ENCODE peak calls at places on chromosomes 1 and 21, in seven cellular contexts. One of them, this sample, is unnamed.

GRCh38 chr1:71311396-71311795 is 230.6 kb upstream of the ZRANB2 start:
- DNase-seq in epithelial cell of esophagus: no peak
- DNase-seq in choroid plexus epithelial cell: no peak
- DNase-seq in heart left ventricle: no peak
- DNase-seq in foreskin fibroblast: peak
- DNase-seq in kidney: no peak
- DNase-seq in endothelial cell of umbilical vein: no peak
- DNase-seq in this sample: no peak

GRCh38 chr1:18580676-18581419 is 49.8 kb upstream of the PAX7 start:
- DNase-seq in epithelial cell of esophagus: no peak
- DNase-seq in choroid plexus epithelial cell: no peak
- DNase-seq in heart left ventricle: no peak
- DNase-seq in foreskin fibroblast: no peak
- DNase-seq in kidney: no peak
- DNase-seq in endothelial cell of umbilical vein: no peak
- DNase-seq in this sample: no peak

GRCh38 chr1:156643266-156644092 is 1.6 kb downstream of the BCAN start:
- DNase-seq in epithelial cell of esophagus: no peak
- DNase-seq in choroid plexus epithelial cell: no peak
- DNase-seq in heart left ventricle: no peak
- DNase-seq in foreskin fibroblast: no peak
- DNase-seq in kidney: no peak
- DNase-seq in endothelial cell of umbilical vein: no peak
- DNase-seq in this sample: no peak

GRCh38 chr1:224488806-224489584 is 54.4 kb upstream of the WDR26 start:
- DNase-seq in epithelial cell of esophagus: peak
- DNase-seq in choroid plexus epithelial cell: peak
- DNase-seq in heart left ventricle: no peak
- DNase-seq in foreskin fibroblast: peak
- DNase-seq in kidney: no peak
- DNase-seq in endothelial cell of umbilical vein: no peak
- DNase-seq in this sample: no peak

GRCh38 chr1:201447911-201448871 is 20.8 kb downstream of the PHLDA3 start:
- DNase-seq in epithelial cell of esophagus: peak
- DNase-seq in choroid plexus epithelial cell: peak
- DNase-seq in heart left ventricle: peak
- DNase-seq in foreskin fibroblast: peak
- DNase-seq in kidney: peak
- DNase-seq in endothelial cell of umbilical vein: peak
- DNase-seq in this sample: peak

GRCh38 chr1:109080441-109081082 is 4.8 kb upstream of the TAF13 start:
- DNase-seq in epithelial cell of esophagus: no peak
- DNase-seq in choroid plexus epithelial cell: no peak
- DNase-seq in heart left ventricle: no peak
- DNase-seq in foreskin fibroblast: no peak
- DNase-seq in kidney: no peak
- DNase-seq in endothelial cell of umbilical vein: no peak
- DNase-seq in this sample: no peak

GRCh38 chr21:25903599-25903998 is 168.8 kb downstream of the GABPA start:
- DNase-seq in epithelial cell of esophagus: no peak
- DNase-seq in choroid plexus epithelial cell: no peak
- DNase-seq in heart left ventricle: no peak
- DNase-seq in foreskin fibroblast: no peak
- DNase-seq in kidney: no peak
- DNase-seq in endothelial cell of umbilical vein: no peak
- DNase-seq in this sample: no peak

GRCh38 chr1:82059931-82060330 is 259.2 kb downstream of the ADGRL2 start:
- DNase-seq in epithelial cell of esophagus: peak
- DNase-seq in choroid plexus epithelial cell: no peak
- DNase-seq in heart left ventricle: no peak
- DNase-seq in foreskin fibroblast: peak
- DNase-seq in kidney: no peak
- DNase-seq in endothelial cell of umbilical vein: no peak
- DNase-seq in this sample: no peak

GRCh38 chr1:52668711-52669110 is 29.4 kb downstream of the COA7 start:
- DNase-seq in epithelial cell of esophagus: peak
- DNase-seq in choroid plexus epithelial cell: no peak
- DNase-seq in heart left ventricle: no peak
- DNase-seq in foreskin fibroblast: peak
- DNase-seq in kidney: no peak
- DNase-seq in endothelial cell of umbilical vein: no peak
- DNase-seq in this sample: no peak

GRCh38 chr1:40939320-40940059 is 40.0 kb upstream of the CTPS1 start:
- DNase-seq in epithelial cell of esophagus: no peak
- DNase-seq in choroid plexus epithelial cell: peak
- DNase-seq in heart left ventricle: no peak
- DNase-seq in foreskin fibroblast: peak
- DNase-seq in kidney: no peak
- DNase-seq in endothelial cell of umbilical vein: no peak
- DNase-seq in this sample: peak

GRCh38 chr21:42537106-42537742 is 23.6 kb downstream of the SLC37A1 start:
- DNase-seq in epithelial cell of esophagus: peak
- DNase-seq in choroid plexus epithelial cell: peak
- DNase-seq in heart left ventricle: no peak
- DNase-seq in foreskin fibroblast: peak
- DNase-seq in kidney: no peak
- DNase-seq in endothelial cell of umbilical vein: no peak
- DNase-seq in this sample: no peak

GRCh38 chr1:18530567-18531502 is 50.1 kb downstream of the KLHDC7A start:
- DNase-seq in epithelial cell of esophagus: no peak
- DNase-seq in choroid plexus epithelial cell: no peak
- DNase-seq in heart left ventricle: no peak
- DNase-seq in foreskin fibroblast: no peak
- DNase-seq in kidney: no peak
- DNase-seq in endothelial cell of umbilical vein: no peak
- DNase-seq in this sample: no peak

GRCh38 chr21:38993561-38993960 is 187.8 kb downstream of the ETS2 start:
- DNase-seq in epithelial cell of esophagus: peak
- DNase-seq in choroid plexus epithelial cell: peak
- DNase-seq in heart left ventricle: peak
- DNase-seq in foreskin fibroblast: peak
- DNase-seq in kidney: peak
- DNase-seq in endothelial cell of umbilical vein: peak
- DNase-seq in this sample: peak

GRCh38 chr1:204084247-204084772 is 11.4 kb downstream of the SOX13 start:
- DNase-seq in epithelial cell of esophagus: no peak
- DNase-seq in choroid plexus epithelial cell: no peak
- DNase-seq in heart left ventricle: no peak
- DNase-seq in foreskin fibroblast: no peak
- DNase-seq in kidney: peak
- DNase-seq in endothelial cell of umbilical vein: no peak
- DNase-seq in this sample: peak

GRCh38 chr1:210654176-210654786 is 325.6 kb downstream of the HHAT start:
- DNase-seq in epithelial cell of esophagus: peak
- DNase-seq in choroid plexus epithelial cell: peak
- DNase-seq in heart left ventricle: no peak
- DNase-seq in foreskin fibroblast: peak
- DNase-seq in kidney: no peak
- DNase-seq in endothelial cell of umbilical vein: no peak
- DNase-seq in this sample: no peak

GRCh38 chr1:172556461-172556860 is 23.5 kb downstream of the SUCO start:
- DNase-seq in epithelial cell of esophagus: no peak
- DNase-seq in choroid plexus epithelial cell: peak
- DNase-seq in heart left ventricle: no peak
- DNase-seq in foreskin fibroblast: no peak
- DNase-seq in kidney: no peak
- DNase-seq in endothelial cell of umbilical vein: no peak
- DNase-seq in this sample: no peak

GRCh38 chr1:230052665-230053064 is 14.4 kb upstream of the GALNT2 start:
- DNase-seq in epithelial cell of esophagus: no peak
- DNase-seq in choroid plexus epithelial cell: no peak
- DNase-seq in heart left ventricle: no peak
- DNase-seq in foreskin fibroblast: no peak
- DNase-seq in kidney: no peak
- DNase-seq in endothelial cell of umbilical vein: no peak
- DNase-seq in this sample: no peak

GRCh38 chr1:97806336-97806735 is 114.5 kb downstream of the DPYD start:
- DNase-seq in epithelial cell of esophagus: no peak
- DNase-seq in choroid plexus epithelial cell: peak
- DNase-seq in heart left ventricle: no peak
- DNase-seq in foreskin fibroblast: no peak
- DNase-seq in kidney: no peak
- DNase-seq in endothelial cell of umbilical vein: no peak
- DNase-seq in this sample: no peak

GRCh38 chr1:25624155-25624554 is 7.6 kb downstream of the MAN1C1 start:
- DNase-seq in epithelial cell of esophagus: no peak
- DNase-seq in choroid plexus epithelial cell: no peak
- DNase-seq in heart left ventricle: no peak
- DNase-seq in foreskin fibroblast: no peak
- DNase-seq in kidney: no peak
- DNase-seq in endothelial cell of umbilical vein: no peak
- DNase-seq in this sample: no peak

GRCh38 chr1:147273409-147274307 is 31.2 kb downstream of the CHD1L start:
- DNase-seq in epithelial cell of esophagus: peak
- DNase-seq in choroid plexus epithelial cell: peak
- DNase-seq in heart left ventricle: peak
- DNase-seq in foreskin fibroblast: peak
- DNase-seq in kidney: no peak
- DNase-seq in endothelial cell of umbilical vein: peak
- DNase-seq in this sample: no peak

GRCh38 chr1:56491441-56491840 is 87.9 kb downstream of the PLPP3 start:
- DNase-seq in epithelial cell of esophagus: no peak
- DNase-seq in choroid plexus epithelial cell: peak
- DNase-seq in heart left ventricle: no peak
- DNase-seq in foreskin fibroblast: peak
- DNase-seq in kidney: no peak
- DNase-seq in endothelial cell of umbilical vein: peak
- DNase-seq in this sample: no peak

GRCh38 chr1:46983825-46984586 is 39.5 kb upstream of the CYP4X1 start:
- DNase-seq in epithelial cell of esophagus: no peak
- DNase-seq in choroid plexus epithelial cell: peak
- DNase-seq in heart left ventricle: no peak
- DNase-seq in foreskin fibroblast: no peak
- DNase-seq in kidney: no peak
- DNase-seq in endothelial cell of umbilical vein: no peak
- DNase-seq in this sample: no peak

GRCh38 chr1:89630046-89630445 is 2.9 kb upstream of the LRRC8C start:
- DNase-seq in epithelial cell of esophagus: no peak
- DNase-seq in choroid plexus epithelial cell: peak
- DNase-seq in heart left ventricle: no peak
- DNase-seq in foreskin fibroblast: no peak
- DNase-seq in kidney: no peak
- DNase-seq in endothelial cell of umbilical vein: no peak
- DNase-seq in this sample: no peak

GRCh38 chr1:245495681-245496080 is 340.9 kb downstream of the KIF26B start:
- DNase-seq in epithelial cell of esophagus: no peak
- DNase-seq in choroid plexus epithelial cell: no peak
- DNase-seq in heart left ventricle: no peak
- DNase-seq in foreskin fibroblast: no peak
- DNase-seq in kidney: no peak
- DNase-seq in endothelial cell of umbilical vein: no peak
- DNase-seq in this sample: no peak

DNA sequence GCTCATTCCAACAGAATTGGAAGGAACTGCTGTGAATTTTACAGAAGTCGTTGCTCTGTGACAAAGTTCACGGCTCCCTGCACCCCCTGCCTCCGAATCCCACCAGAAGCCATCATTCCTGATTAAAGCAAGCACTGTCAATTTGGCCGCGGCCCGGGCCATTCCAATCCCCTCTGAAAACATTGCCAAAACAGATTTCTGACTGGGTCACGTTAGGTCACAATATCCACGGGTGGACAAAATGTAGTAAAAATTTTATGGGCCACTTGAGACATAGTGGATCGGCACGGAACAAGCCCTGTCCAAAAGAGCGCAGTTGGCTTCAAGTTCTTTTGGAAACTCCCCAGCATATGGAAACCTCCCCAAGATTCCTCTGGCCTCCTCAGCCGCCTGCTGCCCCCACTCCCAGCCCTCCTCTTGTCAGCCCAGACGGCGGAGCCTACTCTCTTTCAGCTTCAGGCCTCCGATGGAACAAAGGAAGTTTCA is 67.3 kb upstream of the IFNAR2 start:
- DNase-seq in epithelial cell of esophagus: no peak
- DNase-seq in choroid plexus epithelial cell: no peak
- DNase-seq in heart left ventricle: no peak
- DNase-seq in foreskin fibroblast: no peak
- DNase-seq in kidney: peak
- DNase-seq in endothelial cell of umbilical vein: no peak
- DNase-seq in this sample: no peak
- H3K4me3 ChIP-seq in epithelial cell of esophagus: no peak
- H3K4me3 ChIP-seq in choroid plexus epithelial cell: no peak
- H3K4me3 ChIP-seq in heart left ventricle: no peak
- H3K4me3 ChIP-seq in foreskin fibroblast: no peak
- H3K4me3 ChIP-seq in kidney: no peak
- H3K4me3 ChIP-seq in endothelial cell of umbilical vein: no peak
- H3K4me3 ChIP-seq in this sample: no peak

GRCh38 chr1:154222518-154222917 is 1.8 kb downstream of the UBAP2L start:
- DNase-seq in epithelial cell of esophagus: no peak
- DNase-seq in choroid plexus epithelial cell: peak
- DNase-seq in heart left ventricle: no peak
- DNase-seq in foreskin fibroblast: no peak
- DNase-seq in kidney: no peak
- DNase-seq in endothelial cell of umbilical vein: no peak
- DNase-seq in this sample: no peak
- H3K4me3 ChIP-seq in epithelial cell of esophagus: peak
- H3K4me3 ChIP-seq in choroid plexus epithelial cell: peak
- H3K4me3 ChIP-seq in heart left ventricle: peak
- H3K4me3 ChIP-seq in foreskin fibroblast: peak
- H3K4me3 ChIP-seq in kidney: no peak
- H3K4me3 ChIP-seq in endothelial cell of umbilical vein: no peak
- H3K4me3 ChIP-seq in this sample: no peak

DNA sequence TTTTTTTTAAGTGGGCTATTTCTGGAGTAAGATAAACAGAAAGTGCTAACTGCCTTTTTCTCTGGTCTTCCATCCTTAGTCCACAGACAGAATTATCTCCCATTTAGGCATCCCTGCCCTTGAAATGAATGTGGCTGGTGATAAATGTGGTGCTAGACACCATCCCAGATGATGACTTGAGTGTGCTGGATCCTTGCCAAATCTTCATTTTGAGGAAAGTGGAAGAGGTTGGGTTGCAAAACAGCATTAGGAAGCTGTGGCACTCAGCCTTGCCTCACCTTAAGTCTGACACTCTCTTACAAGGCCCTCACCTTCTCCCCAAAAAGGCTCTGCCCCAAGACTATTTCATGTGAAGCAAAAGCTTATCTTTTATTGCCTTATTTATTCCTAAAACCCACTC is 19.2 kb downstream of the MAB21L3 start:
- DNase-seq in epithelial cell of esophagus: peak
- DNase-seq in choroid plexus epithelial cell: no peak
- DNase-seq in heart left ventricle: no peak
- DNase-seq in foreskin fibroblast: no peak
- DNase-seq in kidney: no peak
- DNase-seq in endothelial cell of umbilical vein: no peak
- DNase-seq in this sample: no peak
- H3K4me3 ChIP-seq in epithelial cell of esophagus: no peak
- H3K4me3 ChIP-seq in choroid plexus epithelial cell: no peak
- H3K4me3 ChIP-seq in heart left ventricle: no peak
- H3K4me3 ChIP-seq in foreskin fibroblast: no peak
- H3K4me3 ChIP-seq in kidney: no peak
- H3K4me3 ChIP-seq in endothelial cell of umbilical vein: no peak
- H3K4me3 ChIP-seq in this sample: no peak

GRCh38 chr1:13583592-13583963 is at the start of gene PDPN:
- DNase-seq in epithelial cell of esophagus: peak
- DNase-seq in choroid plexus epithelial cell: peak
- DNase-seq in heart left ventricle: peak
- DNase-seq in foreskin fibroblast: no peak
- DNase-seq in kidney: no peak
- DNase-seq in endothelial cell of umbilical vein: no peak
- DNase-seq in this sample: no peak
- H3K4me3 ChIP-seq in epithelial cell of esophagus: peak
- H3K4me3 ChIP-seq in choroid plexus epithelial cell: peak
- H3K4me3 ChIP-seq in heart left ventricle: peak
- H3K4me3 ChIP-seq in foreskin fibroblast: peak
- H3K4me3 ChIP-seq in kidney: no peak
- H3K4me3 ChIP-seq in endothelial cell of umbilical vein: no peak
- H3K4me3 ChIP-seq in this sample: no peak

GRCh38 chr1:77438239-77438913 is 156.6 kb downstream of the AK5 start:
- DNase-seq in epithelial cell of esophagus: no peak
- DNase-seq in choroid plexus epithelial cell: peak
- DNase-seq in heart left ventricle: peak
- DNase-seq in foreskin fibroblast: peak
- DNase-seq in kidney: no peak
- DNase-seq in endothelial cell of umbilical vein: peak
- DNase-seq in this sample: no peak
- H3K4me3 ChIP-seq in epithelial cell of esophagus: no peak
- H3K4me3 ChIP-seq in choroid plexus epithelial cell: peak
- H3K4me3 ChIP-seq in heart left ventricle: peak
- H3K4me3 ChIP-seq in foreskin fibroblast: peak
- H3K4me3 ChIP-seq in kidney: peak
- H3K4me3 ChIP-seq in endothelial cell of umbilical vein: no peak
- H3K4me3 ChIP-seq in this sample: no peak